ENCODE peak calls at places on chromosomes 5 and 9, in six cellular contexts. D is HepG2, G is HCT116, Q is NCI-H774, N is iPS-NIHi11, F is lower lobe of right lung. Y is an unnamed sample.

GRCh38 chr5:167573274-167574127 is 717.9 kb upstream of the WWC1 start:
- DNase-seq in D (no peak), G (no peak), Q (no peak), N (peak; percentile 62), F (no peak), Y (peak; percentile 23)

GRCh38 chr9:84481819-84482218 is 141.3 kb upstream of the SLC28A3 start:
- DNase-seq in D (no peak), G (no peak), Q (no peak), N (no peak), F (no peak), Y (no peak)

GRCh38 chr9:135500071-135500524 is 384 bp upstream of the MRPS2 start:
- DNase-seq in D (no peak), G (no peak), Q (no peak), N (no peak), F (no peak), Y (no peak)

GRCh38 chr9:116383133-116383532 is 229.5 kb downstream of the PAPPA start:
- DNase-seq in D (no peak), G (no peak), Q (no peak), N (no peak), F (no peak), Y (no peak)

GRCh38 chr9:133509179-133510083 is 15.3 kb downstream of the MYMK start:
- DNase-seq in D (no peak), G (no peak), Q (peak; percentile 97), N (peak; percentile 82), F (no peak), Y (no peak)

GRCh38 chr9:131309526-131310276 is 20.2 kb downstream of the PLPP7 start:
- DNase-seq in D (no peak), G (no peak), Q (no peak), N (no peak), F (no peak), Y (no peak)

GRCh38 chr9:37290881-37291485 is 131.5 kb upstream of the GRHPR start:
- DNase-seq in D (no peak), G (peak; percentile 21), Q (no peak), N (no peak), F (no peak), Y (peak; percentile 35)

GRCh38 chr5:67221487-67222242 is 25.1 kb upstream of the CD180 start:
- DNase-seq in D (no peak), G (no peak), Q (no peak), N (no peak), F (no peak), Y (no peak)

GRCh38 chr9:136451221-136451877 is 11.7 kb upstream of the INPP5E start:
- DNase-seq in D (no peak), G (no peak), Q (no peak), N (no peak), F (no peak), Y (no peak)

GRCh38 chr9:79155308-79155707 is 416.5 kb upstream of the TLE4 start:
- DNase-seq in D (no peak), G (no peak), Q (no peak), N (no peak), F (no peak), Y (no peak)

GRCh38 chr9:108478431-108478837 is 377.4 kb downstream of the ACTL7B start:
- DNase-seq in D (no peak), G (no peak), Q (no peak), N (no peak), F (no peak), Y (peak; percentile 62)

GRCh38 chr9:29144476-29144875 is 1571.2 kb upstream of the C9orf72 start:
- DNase-seq in D (no peak), G (no peak), Q (no peak), N (no peak), F (no peak), Y (no peak)

GRCh38 chr5:137226081-137226480 is 273.0 kb downstream of the SPOCK1 start:
- DNase-seq in D (no peak), G (no peak), Q (no peak), N (no peak), F (no peak), Y (no peak)

GRCh38 chr9:37309136-37309535 is 113.4 kb upstream of the GRHPR start:
- DNase-seq in D (peak; percentile 12), G (no peak), Q (no peak), N (peak; percentile 46), F (no peak), Y (no peak)

GRCh38 chr5:138975098-138975847 is 100.1 kb upstream of the LRRTM2 start:
- DNase-seq in D (no peak), G (no peak), Q (no peak), N (no peak), F (no peak), Y (no peak)

GRCh38 chr9:89077519-89077918 is 86.3 kb downstream of the S1PR3 start:
- DNase-seq in D (no peak), G (no peak), Q (no peak), N (no peak), F (no peak), Y (no peak)

GRCh38 chr5:153122416-153122815 is 368.1 kb upstream of the GRIA1 start:
- DNase-seq in D (no peak), G (no peak), Q (peak; percentile 96), N (no peak), F (no peak), Y (no peak)

GRCh38 chr5:30152431-30152830 is 1041.1 kb upstream of the CDH6 start:
- DNase-seq in D (no peak), G (no peak), Q (no peak), N (no peak), F (no peak), Y (no peak)

GRCh38 chr5:59107692-59108091 is 524.8 kb downstream of the RAB3C start:
- DNase-seq in D (no peak), G (no peak), Q (no peak), N (no peak), F (no peak), Y (no peak)

GRCh38 chr9:126002476-126003350 is 255.5 kb downstream of the PBX3 start:
- DNase-seq in D (no peak), G (no peak), Q (no peak), N (no peak), F (no peak), Y (no peak)

GRCh38 chr9:109789582-109790360 is 9.8 kb downstream of the PALM2AKAP2 start:
- DNase-seq in D (no peak), G (no peak), Q (no peak), N (no peak), F (no peak), Y (no peak)

GRCh38 chr9:125744616-125745387 is 2.4 kb upstream of the PBX3 start:
- DNase-seq in D (no peak), G (no peak), Q (no peak), N (no peak), F (no peak), Y (no peak)

GRCh38 chr9:37167456-37167855 is 47.1 kb downstream of the ZCCHC7 start:
- DNase-seq in D (no peak), G (no peak), Q (no peak), N (no peak), F (no peak), Y (no peak)

GRCh38 chr9:36503172-36504153 is 69.2 kb upstream of the MELK start:
- DNase-seq in D (no peak), G (no peak), Q (no peak), N (no peak), F (no peak), Y (no peak)

GRCh38 chr9:750264-750967 is 91.1 kb upstream of the DMRT1 start:
- DNase-seq in D (no peak), G (no peak), Q (no peak), N (no peak), F (no peak), Y (no peak)

Y was measured in amniotic stem cell.